ENCODE peak calls at places on chromosome 2, in eight cellular contexts. B, T, Q, N, Z, L, O and U are unnamed samples.

GRCh38 chr2:9170458-9171130 is 36.0 kb upstream of the ASAP2 start:
- DNase-seq in B (no peak), T (no peak), Q (no peak), N (no peak), Z (no peak), L (no peak), O (no peak), U (no peak)

GRCh38 chr2:145025382-145025781 is 505.5 kb upstream of the ZEB2 start:
- DNase-seq in B (no peak), T (no peak), Q (no peak), N (no peak), Z (no peak), L (no peak), O (no peak), U (no peak)

GRCh38 chr2:69973335-69973735 is 11.9 kb upstream of the ASPRV1 start:
- DNase-seq in B (peak; percentile 29), T (peak; percentile 62), Q (no peak), N (no peak), Z (no peak), L (peak; percentile 59), O (peak; percentile 65), U (no peak)

GRCh38 chr2:5365871-5366461 is 326.2 kb upstream of the SOX11 start:
- DNase-seq in B (peak; percentile 20), T (peak; percentile 4), Q (peak; percentile 50), N (peak; percentile 41), Z (no peak), L (peak; percentile 67), O (peak; percentile 1), U (no peak)

GRCh38 chr2:118224144-118224887 is 136.0 kb downstream of the INSIG2 start:
- DNase-seq in B (peak; percentile 6), T (no peak), Q (no peak), N (peak; percentile 57), Z (no peak), L (peak; percentile 12), O (peak; percentile 8), U (no peak)

GRCh38 chr2:135030826-135031225 is 16.4 kb downstream of the MAP3K19 start:
- DNase-seq in B (peak; percentile 63), T (peak; percentile 65), Q (no peak), N (peak; percentile 16), Z (no peak), L (peak; percentile 64), O (peak; percentile 79), U (no peak)

GRCh38 chr2:105330681-105331375 is 1.3 kb upstream of the TGFBRAP1 start:
- DNase-seq in B (no peak), T (no peak), Q (no peak), N (peak; percentile 23), Z (no peak), L (no peak), O (no peak), U (no peak)

GRCh38 chr2:219697811-219698683 is 70.6 kb downstream of the SLC4A3 start:
- DNase-seq in B (no peak), T (no peak), Q (no peak), N (no peak), Z (no peak), L (no peak), O (no peak), U (no peak)

GRCh38 chr2:171237754-171238505 is 77.2 kb upstream of the TLK1 start:
- DNase-seq in B (no peak), T (no peak), Q (no peak), N (no peak), Z (no peak), L (no peak), O (no peak), U (no peak)

GRCh38 chr2:97661927-97662326 is 1.9 kb downstream of the ACTR1B start:
- DNase-seq in B (no peak), T (no peak), Q (no peak), N (no peak), Z (no peak), L (no peak), O (no peak), U (no peak)

GRCh38 chr2:235827585-235827992 is 333.7 kb downstream of the AGAP1 start:
- DNase-seq in B (peak; percentile 62), T (no peak), Q (no peak), N (no peak), Z (peak; percentile 74), L (peak; percentile 5), O (peak; percentile 17), U (peak; percentile 40)

GRCh38 chr2:220296174-220296573 is 668.7 kb downstream of the SLC4A3 start:
- DNase-seq in B (no peak), T (peak; percentile 27), Q (no peak), N (no peak), Z (no peak), L (peak; percentile 34), O (no peak), U (no peak)

GRCh38 chr2:45938649-45939511 is 287.4 kb downstream of the PRKCE start:
- DNase-seq in B (peak; percentile 96), T (peak; percentile 97), Q (peak; percentile 75), N (no peak), Z (peak; percentile 92), L (peak; percentile 100), O (peak; percentile 96), U (peak; percentile 91)

GRCh38 chr2:158644139-158644538 is 151.0 kb upstream of the DAPL1 start:
- DNase-seq in B (peak; percentile 72), T (peak; percentile 92), Q (no peak), N (no peak), Z (no peak), L (peak; percentile 52), O (peak; percentile 86), U (no peak)

GRCh38 chr2:83596592-83597339 is 862.3 kb downstream of the SUCLG1 start:
- DNase-seq in B (no peak), T (no peak), Q (no peak), N (no peak), Z (no peak), L (no peak), O (no peak), U (no peak)

GRCh38 chr2:185978634-185979405 is 240.2 kb downstream of the FSIP2 start:
- DNase-seq in B (peak; percentile 39), T (peak; percentile 4), Q (no peak), N (no peak), Z (peak; percentile 35), L (peak; percentile 65), O (no peak), U (no peak)

GRCh38 chr2:202632682-202633081 is 2.1 kb upstream of the FAM117B start:
- DNase-seq in B (peak; percentile 28), T (peak; percentile 58), Q (peak; percentile 57), N (no peak), Z (no peak), L (peak; percentile 25), O (peak; percentile 73), U (no peak)

GRCh38 chr2:176129825-176130152 is 284 bp downstream of the HOXD8 start:
- DNase-seq in B (no peak), T (no peak), Q (peak; percentile 33), N (no peak), Z (no peak), L (no peak), O (no peak), U (no peak)

GRCh38 chr2:176129013-176129796 is at the start of gene HOXD8:
- DNase-seq in B (no peak), T (peak; percentile 9), Q (peak; percentile 47), N (no peak), Z (peak; percentile 59), L (peak; percentile 22), O (peak; percentile 52), U (no peak)

GRCh38 chr2:176126929-176127768 is 2.4 kb upstream of the HOXD8 start:
- DNase-seq in B (peak; percentile 75), T (peak; percentile 58), Q (no peak), N (peak; percentile 61), Z (no peak), L (peak; percentile 73), O (peak; percentile 72), U (no peak)

GRCh38 chr2:176127769-176128072 is 1.8 kb upstream of the HOXD8 start:
- DNase-seq in B (no peak), T (no peak), Q (no peak), N (no peak), Z (no peak), L (no peak), O (no peak), U (no peak)

GRCh38 chr2:176128172-176129012 is 1.1 kb upstream of the HOXD8 start:
- DNase-seq in B (no peak), T (no peak), Q (no peak), N (no peak), Z (no peak), L (no peak), O (no peak), U (no peak)
- H3K4me3 ChIP-seq in B (no peak overlapping the region), T (no peak overlapping the region), Q (peak overlapping the region; percentile 61), N (no peak overlapping the region), Z (no peak overlapping the region), L (no peak overlapping the region), O (no peak overlapping the region), U (no peak overlapping the region)

GRCh38 chr2:181393472-181393871 is 63.7 kb upstream of the ITGA4 start:
- DNase-seq in B (peak; percentile 78), T (peak; percentile 71), Q (no peak), N (peak; percentile 38), Z (peak; percentile 1), L (peak; percentile 60), O (peak; percentile 52), U (peak; percentile 22)
- H3K4me3 ChIP-seq in B (no peak overlapping the region), T (peak overlapping the region; percentile 16), Q (no peak overlapping the region), N (no peak overlapping the region), Z (no peak overlapping the region), L (no peak overlapping the region), O (no peak overlapping the region), U (no peak overlapping the region)

DNA sequence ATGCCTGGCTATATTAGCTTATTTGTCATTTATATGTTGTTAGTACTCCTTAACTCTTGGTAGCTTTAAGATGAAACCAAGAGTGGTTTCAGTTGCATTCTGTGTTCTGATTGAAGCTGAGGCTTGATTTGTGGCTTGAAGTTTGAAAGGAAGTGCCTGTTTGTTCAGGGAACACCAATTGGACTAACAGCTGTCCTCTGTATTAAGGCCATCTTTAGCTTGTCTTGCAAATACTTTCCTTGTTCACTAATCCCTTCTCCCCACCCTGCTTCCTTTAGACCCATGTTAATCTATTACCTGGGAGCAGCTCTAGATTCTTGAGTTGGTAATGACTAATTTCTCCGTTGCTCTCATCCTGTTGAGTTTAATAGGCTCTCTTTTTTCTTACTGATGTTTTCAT is 13.4 kb downstream of the ITGA6 start:
- DNase-seq in B (no peak), T (no peak), Q (no peak), N (peak; percentile 56), Z (no peak), L (no peak), O (no peak), U (no peak)
- H3K4me3 ChIP-seq in B (no peak overlapping the region), T (no peak overlapping the region), Q (no peak overlapping the region), N (no peak overlapping the region), Z (no peak overlapping the region), L (no peak overlapping the region), O (no peak overlapping the region), U (no peak overlapping the region)

DNA sequence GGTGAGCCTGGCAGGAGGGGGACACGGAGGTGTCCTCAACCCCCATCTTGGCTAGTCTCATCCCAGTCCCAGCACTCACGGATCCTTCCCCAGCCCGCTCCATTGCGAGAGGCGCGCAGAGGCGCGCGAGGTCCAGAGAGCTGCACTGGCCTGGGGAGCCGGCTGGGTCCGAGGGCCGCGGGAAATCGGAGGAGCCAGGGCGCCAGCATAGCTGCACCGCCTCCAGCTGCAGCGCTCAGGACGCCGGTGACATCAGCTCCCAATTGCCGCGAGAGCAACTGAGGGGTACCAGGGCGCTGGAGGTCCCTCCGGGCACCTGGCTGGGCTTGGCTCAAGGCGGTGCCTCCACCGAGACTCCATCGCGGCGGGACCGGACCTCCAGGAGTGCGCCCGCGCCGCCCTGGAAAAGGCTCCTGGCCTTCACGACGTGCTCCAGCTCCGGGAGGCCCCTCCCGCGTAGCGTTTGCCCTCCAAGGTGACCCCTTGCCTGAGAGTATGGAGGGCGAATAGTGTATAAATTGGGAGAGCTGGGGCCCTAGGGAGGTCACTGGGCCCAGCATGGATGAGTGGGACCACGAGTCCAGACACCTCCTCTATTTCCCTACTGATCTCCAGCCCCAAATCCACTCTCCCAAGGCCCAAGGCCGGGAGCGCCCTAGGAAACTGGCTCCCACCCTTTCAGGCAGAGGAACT is 5.5 kb downstream of the RTKN start:
- DNase-seq in B (no peak), T (no peak), Q (no peak), N (no peak), Z (no peak), L (no peak), O (no peak), U (no peak)
- H3K4me3 ChIP-seq in B (no peak overlapping the region), T (no peak overlapping the region), Q (peak overlapping the region; percentile 25), N (no peak overlapping the region), Z (no peak overlapping the region), L (no peak overlapping the region), O (no peak overlapping the region), U (no peak overlapping the region)